ENCODE peak calls at places on chromosomes 12 and 14, in nine cellular contexts. K is foreskin keratinocyte; R is activated CD4-positive, alpha-beta T cell treated with anti-CD3 and anti-CD28 coated beads, Interleukin-2, amount 50 U/mL, for 24 hours; J is activated CD8-positive, alpha-beta memory T cell treated with anti-CD3 and anti-CD28 coated beads for 1 hour; V is DMS 273 treated with DMSO at 0.1 percent for 48 hours; A is memory B cell; U is CD8-positive, alpha-beta memory T cell; Z is ACHN; Q is immature natural killer cell. D is an unnamed sample.

GRCh38 chr12:60494249-60494648 is 898.4 kb downstream of the SLC16A7 start:
- DNase-seq in A (no peak), V (no peak), R (no peak), K (peak), Q (no peak), Z (peak), J (no peak), U (no peak), D (no peak)

GRCh38 chr12:18158774-18159557 is 69.0 kb upstream of the RERGL start:
- DNase-seq in J (no peak), Q (no peak), U (no peak), A (no peak), V (no peak), Z (peak), R (no peak), K (peak), D (peak)

GRCh38 chr12:3740840-3741239 is 12.1 kb downstream of the CRACR2A start:
- DNase-seq in V (no peak), A (no peak), U (no peak), R (no peak), J (no peak), K (no peak), Z (no peak), Q (no peak), D (no peak)

GRCh38 chr12:52585951-52586350 is 12.3 kb upstream of the KRT74 start:
- DNase-seq in R (no peak), K (no peak), A (no peak), U (peak), Q (peak), Z (no peak), J (peak), V (no peak), D (no peak)

GRCh38 chr14:32576088-32576795 is 247.1 kb downstream of the AKAP6 start:
- DNase-seq in U (peak), R (peak), V (no peak), Z (peak), J (peak), Q (peak), A (peak), K (peak), D (peak)

GRCh38 chr12:21552983-21553673 is 27.0 kb downstream of the SPX start:
- DNase-seq in Q (no peak), V (no peak), U (no peak), R (no peak), A (no peak), J (no peak), K (no peak), Z (no peak), D (no peak)

GRCh38 chr12:132746621-132747020 is 15.0 kb downstream of the ANKLE2 start:
- DNase-seq in Q (no peak), U (no peak), J (no peak), K (no peak), A (no peak), V (no peak), R (no peak), Z (no peak), D (no peak)

GRCh38 chr12:19030603-19031002 is 98.9 kb upstream of the PLEKHA5 start:
- DNase-seq in K (peak), Z (no peak), Q (no peak), R (no peak), J (no peak), V (no peak), U (no peak), A (no peak), D (no peak)

GRCh38 chr14:68544150-68544892 is 248.5 kb downstream of the ZFP36L1 start:
- DNase-seq in R (no peak), K (peak), J (no peak), Q (no peak), U (no peak), V (no peak), A (no peak), Z (no peak), D (no peak)

GRCh38 chr14:90447720-90448497 is 51.1 kb downstream of the CALM1 start:
- DNase-seq in R (no peak), A (no peak), Q (no peak), U (no peak), J (no peak), V (no peak), Z (no peak), K (peak), D (no peak)

GRCh38 chr12:46419675-46420074 is 47.1 kb upstream of the SLC38A2 start:
- DNase-seq in R (no peak), Z (no peak), Q (no peak), K (no peak), J (no peak), U (no peak), V (no peak), A (no peak), D (no peak)

GRCh38 chr12:114750905-114751304 is 66.9 kb upstream of the TBX3 start:
- DNase-seq in R (no peak), Z (no peak), J (no peak), K (no peak), V (no peak), Q (no peak), U (no peak), A (no peak), D (no peak)

GRCh38 chr12:7498832-7499231 is 4.7 kb downstream of the CD163 start:
- DNase-seq in V (no peak), U (no peak), Z (no peak), J (no peak), R (no peak), A (no peak), K (peak), Q (no peak), D (no peak)

GRCh38 chr12:122190842-122191668 is 8.1 kb downstream of the LRRC43 start:
- DNase-seq in Q (peak), K (peak), Z (peak), J (no peak), V (no peak), A (peak), U (peak), R (peak), D (peak)

GRCh38 chr12:132393991-132394949 is 64.9 kb upstream of the GALNT9 start:
- DNase-seq in U (no peak), J (no peak), R (no peak), K (no peak), A (no peak), Q (no peak), V (no peak), Z (peak), D (no peak)

GRCh38 chr12:30997685-30998440 is 71.3 kb downstream of the TSPAN11 start:
- DNase-seq in V (no peak), K (no peak), U (no peak), Z (no peak), A (no peak), Q (no peak), R (no peak), J (no peak), D (no peak)

GRCh38 chr12:122029620-122030426 is 8.1 kb downstream of the BCL7A start:
- DNase-seq in U (no peak), A (no peak), Z (no peak), R (no peak), K (peak), Q (no peak), V (no peak), J (no peak), D (no peak)

GRCh38 chr14:58701576-58701975 is 63.8 kb downstream of the DACT1 start:
- DNase-seq in K (no peak), J (no peak), Q (no peak), R (no peak), Z (no peak), V (no peak), U (no peak), A (no peak), D (no peak)

GRCh38 chr14:74652541-74652940 is 40.5 kb upstream of the LTBP2 start:
- DNase-seq in Q (no peak), J (no peak), U (no peak), R (no peak), Z (no peak), A (no peak), V (no peak), K (no peak), D (no peak)

GRCh38 chr12:78101181-78101876 is 270.6 kb downstream of the NAV3 start:
- DNase-seq in J (no peak), U (no peak), Q (no peak), R (no peak), A (no peak), Z (no peak), V (no peak), K (no peak), D (no peak)

GRCh38 chr14:98198385-98198784 is 1073.6 kb downstream of the BCL11B start:
- DNase-seq in Z (no peak), J (no peak), K (no peak), A (no peak), U (peak), V (no peak), Q (peak), R (no peak), D (no peak)